ENCODE peak calls at places on chromosomes 12 and 14, in seven cellular contexts. One of them, this sample, is unnamed. For H3K4me1, the result is how much of the 10 kb centered on the place peaks cover.

GRCh38 chr12:96026331-96026730 is 9.1 kb downstream of the LTA4H start:
- DNase-seq in neural progenitor cell: no peak
- DNase-seq in heart right ventricle: no peak
- DNase-seq in psoas muscle: no peak
- DNase-seq in H1: no peak
- DNase-seq in left ventricle myocardium inferior: no peak
- DNase-seq in testis: no peak
- DNase-seq in this sample: no peak

GRCh38 chr12:10364839-10365681 is 24.8 kb downstream of the KLRK1 start:
- DNase-seq in H1: no peak
- DNase-seq in neural progenitor cell: peak
- DNase-seq in left ventricle myocardium inferior: peak
- DNase-seq in testis: peak
- DNase-seq in heart right ventricle: peak
- DNase-seq in psoas muscle: peak
- DNase-seq in this sample: peak

GRCh38 chr12:56599797-56600196 is 30.3 kb downstream of the BAZ2A start:
- DNase-seq in neural progenitor cell: no peak
- DNase-seq in left ventricle myocardium inferior: no peak
- DNase-seq in heart right ventricle: no peak
- DNase-seq in H1: no peak
- DNase-seq in testis: no peak
- DNase-seq in psoas muscle: no peak
- DNase-seq in this sample: no peak

GRCh38 chr14:22489957-22490950 is 98.8 kb downstream of the DAD1 start:
- DNase-seq in psoas muscle: no peak
- DNase-seq in neural progenitor cell: no peak
- DNase-seq in heart right ventricle: no peak
- DNase-seq in H1: no peak
- DNase-seq in left ventricle myocardium inferior: no peak
- DNase-seq in testis: no peak
- DNase-seq in this sample: no peak

GRCh38 chr14:94638330-94638729 is 26.1 kb downstream of the SERPINA3 start:
- DNase-seq in left ventricle myocardium inferior: no peak
- DNase-seq in neural progenitor cell: no peak
- DNase-seq in testis: no peak
- DNase-seq in psoas muscle: no peak
- DNase-seq in heart right ventricle: no peak
- DNase-seq in H1: no peak
- DNase-seq in this sample: no peak

GRCh38 chr14:51652168-51653095 is 722 bp downstream of the FRMD6 start:
- DNase-seq in left ventricle myocardium inferior: peak
- DNase-seq in H1: no peak
- DNase-seq in psoas muscle: peak
- DNase-seq in testis: peak
- DNase-seq in neural progenitor cell: peak
- DNase-seq in heart right ventricle: peak
- DNase-seq in this sample: peak

GRCh38 chr12:71556881-71557280 is 106.8 kb downstream of the ZFC3H1 start:
- DNase-seq in psoas muscle: no peak
- DNase-seq in heart right ventricle: no peak
- DNase-seq in testis: no peak
- DNase-seq in neural progenitor cell: peak
- DNase-seq in H1: peak
- DNase-seq in left ventricle myocardium inferior: no peak
- DNase-seq in this sample: no peak

GRCh38 chr12:63151898-63152700 is 1.1 kb upstream of the AVPR1A start:
- DNase-seq in psoas muscle: no peak
- DNase-seq in heart right ventricle: peak
- DNase-seq in H1: peak
- DNase-seq in testis: peak
- DNase-seq in neural progenitor cell: peak
- DNase-seq in left ventricle myocardium inferior: peak
- DNase-seq in this sample: peak

GRCh38 chr12:127035011-127035879 is 1231.7 kb upstream of the TMEM132C start:
- DNase-seq in left ventricle myocardium inferior: no peak
- DNase-seq in psoas muscle: no peak
- DNase-seq in neural progenitor cell: no peak
- DNase-seq in H1: no peak
- DNase-seq in testis: no peak
- DNase-seq in heart right ventricle: no peak
- DNase-seq in this sample: no peak

GRCh38 chr12:111067498-111067897 is 147.1 kb upstream of the MYL2 start:
- DNase-seq in heart right ventricle: no peak
- DNase-seq in neural progenitor cell: no peak
- DNase-seq in testis: no peak
- DNase-seq in psoas muscle: no peak
- DNase-seq in left ventricle myocardium inferior: no peak
- DNase-seq in H1: no peak
- DNase-seq in this sample: no peak

GRCh38 chr14:20624495-20625070 is 16.9 kb downstream of the OR6S1 start:
- DNase-seq in testis: peak
- DNase-seq in psoas muscle: peak
- DNase-seq in left ventricle myocardium inferior: peak
- DNase-seq in neural progenitor cell: peak
- DNase-seq in H1: no peak
- DNase-seq in heart right ventricle: peak
- DNase-seq in this sample: peak

GRCh38 chr12:95072900-95073697 is at the start of gene NR2C1:
- DNase-seq in H1: peak
- DNase-seq in heart right ventricle: peak
- DNase-seq in psoas muscle: peak
- DNase-seq in left ventricle myocardium inferior: peak
- DNase-seq in neural progenitor cell: peak
- DNase-seq in testis: peak
- DNase-seq in this sample: peak

GRCh38 chr12:66092559-66093269 is 37.8 kb downstream of the LLPH start:
- DNase-seq in H1: no peak
- DNase-seq in left ventricle myocardium inferior: no peak
- DNase-seq in psoas muscle: no peak
- DNase-seq in heart right ventricle: no peak
- DNase-seq in neural progenitor cell: no peak
- DNase-seq in testis: no peak
- DNase-seq in this sample: no peak

GRCh38 chr12:96195845-96196451 is 1.8 kb downstream of the ELK3 start:
- DNase-seq in psoas muscle: no peak
- DNase-seq in heart right ventricle: peak
- DNase-seq in testis: no peak
- DNase-seq in H1: no peak
- DNase-seq in neural progenitor cell: peak
- DNase-seq in left ventricle myocardium inferior: no peak
- DNase-seq in this sample: peak

GRCh38 chr12:27534060-27534764 is 10.2 kb downstream of the PPFIBP1 start:
- DNase-seq in H1: no peak
- DNase-seq in psoas muscle: no peak
- DNase-seq in testis: no peak
- DNase-seq in heart right ventricle: no peak
- DNase-seq in neural progenitor cell: no peak
- DNase-seq in left ventricle myocardium inferior: no peak
- DNase-seq in this sample: no peak

GRCh38 chr12:122423258-122424165 is 1.0 kb upstream of the CLIP1 start:
- DNase-seq in heart right ventricle: peak
- DNase-seq in neural progenitor cell: peak
- DNase-seq in testis: peak
- DNase-seq in H1: no peak
- DNase-seq in left ventricle myocardium inferior: no peak
- DNase-seq in psoas muscle: no peak
- DNase-seq in this sample: no peak
- H3K4me1 ChIP-seq in heart right ventricle: under half
- H3K4me1 ChIP-seq in neural progenitor cell: under half
- H3K4me1 ChIP-seq in testis: under half
- H3K4me1 ChIP-seq in H1: under half
- H3K4me1 ChIP-seq in left ventricle myocardium inferior: under half
- H3K4me1 ChIP-seq in psoas muscle: under half
- H3K4me1 ChIP-seq in this sample: under half

GRCh38 chr12:67534671-67535070 is 113.9 kb upstream of the DYRK2 start:
- DNase-seq in psoas muscle: no peak
- DNase-seq in left ventricle myocardium inferior: peak
- DNase-seq in neural progenitor cell: no peak
- DNase-seq in H1: no peak
- DNase-seq in testis: peak
- DNase-seq in heart right ventricle: no peak
- DNase-seq in this sample: peak
- H3K27ac ChIP-seq in psoas muscle: no peak
- H3K27ac ChIP-seq in left ventricle myocardium inferior: peak
- H3K27ac ChIP-seq in neural progenitor cell: no peak
- H3K27ac ChIP-seq in H1: no peak
- H3K27ac ChIP-seq in testis: no peak
- H3K27ac ChIP-seq in heart right ventricle: peak
- H3K27ac ChIP-seq in this sample: no peak

GRCh38 chr12:57898308-57898970 is 42.9 kb upstream of the ATP23 start:
- DNase-seq in neural progenitor cell: no peak
- DNase-seq in left ventricle myocardium inferior: no peak
- DNase-seq in heart right ventricle: no peak
- DNase-seq in psoas muscle: no peak
- DNase-seq in testis: no peak
- DNase-seq in H1: no peak
- DNase-seq in this sample: no peak
- H3K4me1 ChIP-seq in neural progenitor cell: under half
- H3K4me1 ChIP-seq in left ventricle myocardium inferior: half or more
- H3K4me1 ChIP-seq in heart right ventricle: half or more
- H3K4me1 ChIP-seq in psoas muscle: half or more
- H3K4me1 ChIP-seq in testis: half or more
- H3K4me1 ChIP-seq in H1: under half
- H3K4me1 ChIP-seq in this sample: under half

DNA sequence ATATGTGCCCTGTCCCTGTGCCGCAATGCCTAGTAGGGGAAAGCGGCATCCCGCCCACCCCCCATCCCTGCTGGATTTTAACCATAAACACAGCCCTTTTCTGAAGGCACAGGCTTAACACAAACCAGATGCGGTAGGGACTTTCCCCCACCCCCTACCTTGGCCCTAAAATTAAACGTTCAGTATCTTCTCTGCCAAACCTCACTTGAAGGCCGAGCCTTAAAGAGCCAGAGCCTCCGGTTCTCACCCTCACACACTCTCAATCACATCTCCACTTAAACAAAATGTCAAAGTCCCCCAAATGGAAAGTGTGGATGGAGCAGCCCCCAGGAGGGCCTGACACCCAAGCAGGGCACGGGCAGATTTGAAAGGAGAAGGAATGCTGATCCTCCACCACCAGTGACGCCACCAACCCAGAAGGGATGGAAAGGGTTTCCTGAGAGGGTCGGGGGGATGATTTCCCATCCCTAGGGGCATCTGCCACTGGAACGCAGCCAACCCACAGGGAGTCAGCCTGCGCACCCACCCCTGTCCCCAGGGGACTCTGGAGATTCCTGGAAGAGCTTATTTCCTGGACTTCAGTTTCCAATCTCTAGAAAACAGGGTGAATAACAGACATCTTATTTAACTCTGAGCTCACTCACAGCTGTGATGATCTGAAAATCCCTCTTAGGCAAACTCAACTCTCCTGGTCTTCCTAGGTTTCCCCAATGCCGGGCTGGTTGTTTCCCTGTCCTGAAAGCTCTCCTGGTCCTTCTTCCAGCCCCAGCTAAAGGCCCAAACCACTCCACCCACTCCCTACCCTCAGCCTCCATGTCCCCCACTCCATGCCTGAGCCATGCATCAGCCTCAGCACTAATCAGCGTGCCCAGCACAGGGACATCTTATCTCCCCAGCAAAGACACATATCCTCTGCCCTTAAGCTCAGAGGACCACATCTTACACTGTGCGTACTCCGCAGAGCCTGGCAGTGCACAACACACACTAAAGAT is 26.3 kb downstream of the ACTN1 start:
- DNase-seq in left ventricle myocardium inferior: peak
- DNase-seq in testis: peak
- DNase-seq in H1: no peak
- DNase-seq in heart right ventricle: no peak
- DNase-seq in psoas muscle: no peak
- DNase-seq in neural progenitor cell: no peak
- DNase-seq in this sample: peak
- H3K27ac ChIP-seq in left ventricle myocardium inferior: peak
- H3K27ac ChIP-seq in testis: peak
- H3K27ac ChIP-seq in H1: no peak
- H3K27ac ChIP-seq in heart right ventricle: peak
- H3K27ac ChIP-seq in psoas muscle: peak
- H3K27ac ChIP-seq in neural progenitor cell: no peak
- H3K27ac ChIP-seq in this sample: peak

DNA sequence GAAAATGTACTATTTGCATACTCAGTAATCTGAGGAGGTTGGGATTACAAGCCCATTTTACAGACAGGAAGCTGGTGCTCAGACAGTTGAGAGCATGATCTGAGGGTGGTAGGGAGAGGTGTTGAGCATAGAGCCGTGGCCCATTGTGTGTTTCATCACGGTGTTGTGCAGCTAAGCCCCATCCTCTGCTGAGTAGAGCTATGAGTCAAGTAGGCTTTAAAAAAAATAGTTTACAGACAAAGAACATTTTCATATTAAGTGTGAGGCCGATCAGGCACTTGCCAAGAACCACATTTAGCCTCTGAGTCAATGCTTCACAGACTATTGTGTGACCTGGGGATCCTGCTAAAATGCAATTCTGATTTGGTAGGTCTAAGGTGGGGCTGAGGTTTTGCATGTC is 22.0 kb downstream of the ZNF664 start:
- DNase-seq in heart right ventricle: no peak
- DNase-seq in psoas muscle: no peak
- DNase-seq in neural progenitor cell: no peak
- DNase-seq in left ventricle myocardium inferior: no peak
- DNase-seq in testis: no peak
- DNase-seq in H1: no peak
- DNase-seq in this sample: no peak
- H3K4me1 ChIP-seq in heart right ventricle: half or more
- H3K4me1 ChIP-seq in psoas muscle: under half
- H3K4me1 ChIP-seq in neural progenitor cell: under half
- H3K4me1 ChIP-seq in left ventricle myocardium inferior: half or more
- H3K4me1 ChIP-seq in testis: under half
- H3K4me1 ChIP-seq in H1: under half
- H3K4me1 ChIP-seq in this sample: under half

This sample was measured in right cardiac atrium.